ENCODE peak calls at places on chromosomes 2 and 18, in six cellular contexts. F is tibial artery, G is NCI-H774, Z is neural progenitor cell, T is NCI-H1105, B is bronchial epithelial cell. D is an unnamed sample.

GRCh38 chr2:229943770-229944449 is 21.6 kb downstream of the FBXO36 start:
- DNase-seq in F (no peak), G (no peak), Z (no peak), T (no peak), B (no peak), D (no peak)

GRCh38 chr18:76565238-76566173 is 70.5 kb upstream of the ZNF516 start:
- DNase-seq in F (peak), G (peak), Z (peak), T (peak), B (peak), D (no peak)

GRCh38 chr2:234555616-234556249 is 58.9 kb upstream of the ARL4C start:
- DNase-seq in F (no peak), G (no peak), Z (no peak), T (no peak), B (no peak), D (no peak)

GRCh38 chr2:228131833-228132232 is 49.7 kb downstream of the SPHKAP start:
- DNase-seq in F (no peak), G (no peak), Z (no peak), T (no peak), B (no peak), D (no peak)

GRCh38 chr2:112885503-112885897 is 25.5 kb upstream of the IL37 start:
- DNase-seq in F (no peak), G (no peak), Z (no peak), T (no peak), B (no peak), D (no peak)

GRCh38 chr2:3626817-3627499 is 31.0 kb upstream of the ALLC start:
- DNase-seq in F (peak), G (no peak), Z (no peak), T (no peak), B (no peak), D (no peak)

GRCh38 chr2:230441188-230441897 is 25.3 kb downstream of the SP100 start:
- DNase-seq in F (no peak), G (no peak), Z (no peak), T (no peak), B (no peak), D (no peak)

GRCh38 chr2:172461591-172462392 is 34.4 kb downstream of the ITGA6 start:
- DNase-seq in F (no peak), G (peak), Z (peak), T (peak), B (peak), D (peak)

GRCh38 chr18:415627-416612 is 84.6 kb downstream of the COLEC12 start:
- DNase-seq in F (no peak), G (no peak), Z (no peak), T (no peak), B (peak), D (no peak)

GRCh38 chr2:122748552-122749011 is 993.1 kb downstream of the TSN start:
- DNase-seq in F (no peak), G (no peak), Z (peak), T (no peak), B (peak), D (no peak)

GRCh38 chr2:222038086-222038802 is 260.6 kb downstream of the PAX3 start:
- DNase-seq in F (no peak), G (no peak), Z (no peak), T (peak), B (peak), D (no peak)

GRCh38 chr2:241108271-241109209 is 6.5 kb upstream of the MTERF4 start:
- DNase-seq in F (no peak), G (no peak), Z (no peak), T (no peak), B (no peak), D (peak)

D was measured in central memory CD8-positive, alpha-beta T cell.